ENCODE peak calls at places on chromosomes 2 and 18, in six cellular contexts. One of them, this sample, is unnamed.

GRCh38 chr2:143241403-143242088 is 112.3 kb downstream of the ARHGAP15 start:
- DNase-seq in omental fat pad: no peak
- DNase-seq in Peyer's patch: no peak
- DNase-seq in IMR-90: no peak
- DNase-seq in colonic mucosa: no peak
- DNase-seq in stomach: no peak
- DNase-seq in this sample: no peak

GRCh38 chr2:218387369-218388194 is 5.5 kb downstream of the SLC11A1 start:
- DNase-seq in omental fat pad: no peak
- DNase-seq in Peyer's patch: no peak
- DNase-seq in IMR-90: peak; percentile 80
- DNase-seq in colonic mucosa: peak; percentile 85
- DNase-seq in stomach: peak; percentile 66
- DNase-seq in this sample: no peak

GRCh38 chr18:54802686-54803395 is 25.4 kb upstream of the RAB27B start:
- DNase-seq in omental fat pad: no peak
- DNase-seq in Peyer's patch: no peak
- DNase-seq in IMR-90: no peak
- DNase-seq in colonic mucosa: no peak
- DNase-seq in stomach: no peak
- DNase-seq in this sample: no peak

GRCh38 chr18:75111673-75112485 is 97.1 kb downstream of the PTGR3 start:
- DNase-seq in omental fat pad: no peak
- DNase-seq in Peyer's patch: no peak
- DNase-seq in IMR-90: peak; percentile 21
- DNase-seq in colonic mucosa: no peak
- DNase-seq in stomach: no peak
- DNase-seq in this sample: no peak

GRCh38 chr2:52880872-52881271 is 886.7 kb upstream of the CHAC2 start:
- DNase-seq in omental fat pad: no peak
- DNase-seq in Peyer's patch: no peak
- DNase-seq in IMR-90: peak; percentile 14
- DNase-seq in colonic mucosa: no peak
- DNase-seq in stomach: no peak
- DNase-seq in this sample: no peak

GRCh38 chr2:226272435-226272834 is 527.2 kb downstream of the IRS1 start:
- DNase-seq in omental fat pad: no peak
- DNase-seq in Peyer's patch: no peak
- DNase-seq in IMR-90: no peak
- DNase-seq in colonic mucosa: no peak
- DNase-seq in stomach: no peak
- DNase-seq in this sample: no peak

GRCh38 chr18:33495278-33495677 is 54.8 kb upstream of the CCDC178 start:
- DNase-seq in omental fat pad: no peak
- DNase-seq in Peyer's patch: no peak
- DNase-seq in IMR-90: peak; percentile 13
- DNase-seq in colonic mucosa: no peak
- DNase-seq in stomach: no peak
- DNase-seq in this sample: no peak

GRCh38 chr18:65942103-65942502 is 191.3 kb downstream of the CDH7 start:
- DNase-seq in omental fat pad: no peak
- DNase-seq in Peyer's patch: no peak
- DNase-seq in IMR-90: no peak
- DNase-seq in colonic mucosa: no peak
- DNase-seq in stomach: no peak
- DNase-seq in this sample: no peak

GRCh38 chr2:57842531-57842930 is 204.1 kb upstream of the VRK2 start:
- DNase-seq in omental fat pad: no peak
- DNase-seq in Peyer's patch: no peak
- DNase-seq in IMR-90: peak; percentile 17
- DNase-seq in colonic mucosa: no peak
- DNase-seq in stomach: no peak
- DNase-seq in this sample: no peak

GRCh38 chr18:21074336-21075323 is 37.0 kb downstream of the ROCK1 start:
- DNase-seq in omental fat pad: no peak
- DNase-seq in Peyer's patch: no peak
- DNase-seq in IMR-90: no peak
- DNase-seq in colonic mucosa: no peak
- DNase-seq in stomach: no peak
- DNase-seq in this sample: no peak

GRCh38 chr2:219499555-219499954 is 864 bp downstream of the GMPPA start:
- DNase-seq in omental fat pad: no peak
- DNase-seq in Peyer's patch: no peak
- DNase-seq in IMR-90: no peak
- DNase-seq in colonic mucosa: no peak
- DNase-seq in stomach: no peak
- DNase-seq in this sample: no peak

GRCh38 chr2:163405298-163405697 is 330.5 kb downstream of the FIGN start:
- DNase-seq in omental fat pad: no peak
- DNase-seq in Peyer's patch: no peak
- DNase-seq in IMR-90: no peak
- DNase-seq in colonic mucosa: no peak
- DNase-seq in stomach: no peak
- DNase-seq in this sample: no peak

GRCh38 chr18:30280861-30281470 is 761.6 kb downstream of the DSC3 start:
- DNase-seq in omental fat pad: no peak
- DNase-seq in Peyer's patch: no peak
- DNase-seq in IMR-90: peak; percentile 59
- DNase-seq in colonic mucosa: peak; percentile 25
- DNase-seq in stomach: no peak
- DNase-seq in this sample: no peak

GRCh38 chr2:120465989-120466703 is 120.2 kb downstream of the INHBB start:
- DNase-seq in omental fat pad: no peak
- DNase-seq in Peyer's patch: no peak
- DNase-seq in IMR-90: no peak
- DNase-seq in colonic mucosa: no peak
- DNase-seq in stomach: peak; percentile 38
- DNase-seq in this sample: no peak

GRCh38 chr18:3248062-3248669 is 565 bp downstream of the MYL12A start:
- DNase-seq in omental fat pad: no peak
- DNase-seq in Peyer's patch: no peak
- DNase-seq in IMR-90: peak; percentile 59
- DNase-seq in colonic mucosa: no peak
- DNase-seq in stomach: no peak
- DNase-seq in this sample: no peak

GRCh38 chr18:78245451-78245850 is 734.2 kb upstream of the SALL3 start:
- DNase-seq in omental fat pad: no peak
- DNase-seq in Peyer's patch: no peak
- DNase-seq in IMR-90: no peak
- DNase-seq in colonic mucosa: no peak
- DNase-seq in stomach: no peak
- DNase-seq in this sample: no peak

GRCh38 chr18:61901334-61901986 is 8.7 kb upstream of the RNF152 start:
- DNase-seq in omental fat pad: no peak
- DNase-seq in Peyer's patch: no peak
- DNase-seq in IMR-90: peak; percentile 53
- DNase-seq in colonic mucosa: peak; percentile 56
- DNase-seq in stomach: peak; percentile 59
- DNase-seq in this sample: no peak

GRCh38 chr18:37783771-37784170 is 218.2 kb upstream of the CELF4 start:
- DNase-seq in omental fat pad: no peak
- DNase-seq in Peyer's patch: no peak
- DNase-seq in IMR-90: no peak
- DNase-seq in colonic mucosa: no peak
- DNase-seq in stomach: no peak
- DNase-seq in this sample: no peak

GRCh38 chr18:37779220-37779619 is 213.6 kb upstream of the CELF4 start:
- DNase-seq in omental fat pad: no peak
- DNase-seq in Peyer's patch: no peak
- DNase-seq in IMR-90: no peak
- DNase-seq in colonic mucosa: no peak
- DNase-seq in stomach: no peak
- DNase-seq in this sample: no peak

GRCh38 chr18:37778417-37779165 is 213.0 kb upstream of the CELF4 start:
- DNase-seq in omental fat pad: peak; percentile 35
- DNase-seq in Peyer's patch: no peak
- DNase-seq in IMR-90: no peak
- DNase-seq in colonic mucosa: peak; percentile 53
- DNase-seq in stomach: peak; percentile 46
- DNase-seq in this sample: no peak
- TF ChIP-seq CTCF in omental fat pad: peak; percentile 33
- TF ChIP-seq CTCF in Peyer's patch: peak; percentile 45
- TF ChIP-seq CTCF in IMR-90: peak; percentile 62
- TF ChIP-seq CTCF in colonic mucosa: peak; percentile 51
- TF ChIP-seq CTCF in stomach: peak; percentile 44
- TF ChIP-seq CTCF in this sample: peak; percentile 31

GRCh38 chr2:63023444-63023843 is 27.2 kb upstream of the OTX1 start:
- DNase-seq in omental fat pad: no peak
- DNase-seq in Peyer's patch: no peak
- DNase-seq in IMR-90: peak; percentile 40
- DNase-seq in colonic mucosa: no peak
- DNase-seq in stomach: no peak
- DNase-seq in this sample: no peak
- TF ChIP-seq CTCF in omental fat pad: no peak
- TF ChIP-seq CTCF in Peyer's patch: peak; percentile 31
- TF ChIP-seq CTCF in IMR-90: peak; percentile 45
- TF ChIP-seq CTCF in colonic mucosa: no peak
- TF ChIP-seq CTCF in stomach: no peak
- TF ChIP-seq CTCF in this sample: no peak

DNA sequence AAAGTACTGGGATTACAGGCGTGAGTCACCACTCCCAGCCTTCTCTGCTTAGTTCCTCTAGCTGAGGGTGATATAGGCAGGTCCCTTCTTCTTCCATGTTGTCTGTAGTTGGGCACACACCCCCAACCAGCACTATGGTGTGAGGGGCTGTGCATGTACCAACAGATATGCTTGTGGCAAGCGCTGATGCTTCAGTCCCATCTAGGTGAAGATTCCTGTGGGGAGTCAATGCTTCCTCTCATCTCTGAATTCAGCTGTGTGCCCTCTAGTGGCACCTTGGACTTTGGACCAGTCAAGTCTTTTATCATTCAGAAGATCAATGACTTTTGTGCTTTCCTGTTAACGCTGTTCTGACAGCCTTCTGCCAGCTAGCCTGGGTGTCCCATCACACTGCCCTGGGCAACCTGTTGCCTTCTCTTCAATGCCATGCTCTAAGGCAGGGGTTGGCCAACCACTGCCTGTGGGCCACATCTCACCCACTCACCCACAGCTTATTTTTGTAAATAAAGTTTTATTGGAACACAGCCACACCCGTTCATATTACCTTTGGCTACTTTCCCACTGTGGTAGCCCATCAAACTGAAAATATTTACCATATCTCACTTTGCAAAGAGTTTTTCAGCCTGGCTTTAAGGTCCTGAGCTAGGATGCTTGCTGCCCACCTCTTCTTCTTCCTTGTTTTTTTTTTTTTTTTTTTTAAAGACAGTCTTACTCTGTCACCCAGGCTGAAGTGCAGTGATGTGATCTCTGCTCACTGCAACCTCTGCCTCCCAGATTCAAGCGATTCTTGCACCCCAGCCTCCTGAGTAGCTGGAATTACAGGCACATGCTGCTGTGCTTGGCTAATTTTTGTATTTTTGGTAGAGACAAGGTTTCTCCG is 51.0 kb downstream of the NPAS2 start:
- DNase-seq in omental fat pad: no peak
- DNase-seq in Peyer's patch: no peak
- DNase-seq in IMR-90: no peak
- DNase-seq in colonic mucosa: no peak
- DNase-seq in stomach: no peak
- DNase-seq in this sample: no peak
- TF ChIP-seq CTCF in omental fat pad: no peak
- TF ChIP-seq CTCF in Peyer's patch: no peak
- TF ChIP-seq CTCF in IMR-90: peak; percentile 28
- TF ChIP-seq CTCF in colonic mucosa: no peak
- TF ChIP-seq CTCF in stomach: no peak
- TF ChIP-seq CTCF in this sample: no peak

GRCh38 chr18:9763876-9764605 is 55.9 kb downstream of the RAB31 start:
- DNase-seq in omental fat pad: no peak
- DNase-seq in Peyer's patch: no peak
- DNase-seq in IMR-90: no peak
- DNase-seq in colonic mucosa: no peak
- DNase-seq in stomach: no peak
- DNase-seq in this sample: no peak

GRCh38 chr18:9763157-9763556 is 55.1 kb downstream of the RAB31 start:
- DNase-seq in omental fat pad: no peak
- DNase-seq in Peyer's patch: no peak
- DNase-seq in IMR-90: no peak
- DNase-seq in colonic mucosa: no peak
- DNase-seq in stomach: no peak
- DNase-seq in this sample: no peak

GRCh38 chr18:9760641-9761040 is 52.5 kb downstream of the RAB31 start:
- DNase-seq in omental fat pad: no peak
- DNase-seq in Peyer's patch: no peak
- DNase-seq in IMR-90: no peak
- DNase-seq in colonic mucosa: no peak
- DNase-seq in stomach: no peak
- DNase-seq in this sample: no peak

GRCh38 chr18:9765505-9765904 is 57.4 kb downstream of the RAB31 start:
- DNase-seq in omental fat pad: no peak
- DNase-seq in Peyer's patch: no peak
- DNase-seq in IMR-90: no peak
- DNase-seq in colonic mucosa: no peak
- DNase-seq in stomach: no peak
- DNase-seq in this sample: no peak

GRCh38 chr18:9762561-9762960 is 54.5 kb downstream of the RAB31 start:
- DNase-seq in omental fat pad: no peak
- DNase-seq in Peyer's patch: no peak
- DNase-seq in IMR-90: no peak
- DNase-seq in colonic mucosa: no peak
- DNase-seq in stomach: no peak
- DNase-seq in this sample: no peak
- TF ChIP-seq CTCF in omental fat pad: no peak
- TF ChIP-seq CTCF in Peyer's patch: no peak
- TF ChIP-seq CTCF in IMR-90: no peak
- TF ChIP-seq CTCF in colonic mucosa: no peak
- TF ChIP-seq CTCF in stomach: no peak
- TF ChIP-seq CTCF in this sample: no peak

GRCh38 chr2:85273732-85274731 is 53.8 kb downstream of the TGOLN2 start:
- DNase-seq in omental fat pad: no peak
- DNase-seq in Peyer's patch: no peak
- DNase-seq in IMR-90: peak; percentile 91
- DNase-seq in colonic mucosa: no peak
- DNase-seq in stomach: no peak
- DNase-seq in this sample: no peak
- TF ChIP-seq CTCF in omental fat pad: no peak
- TF ChIP-seq CTCF in Peyer's patch: no peak
- TF ChIP-seq CTCF in IMR-90: no peak
- TF ChIP-seq CTCF in colonic mucosa: no peak
- TF ChIP-seq CTCF in stomach: no peak
- TF ChIP-seq CTCF in this sample: no peak